ENCODE peak calls at places on chromosomes 12 and 14, in ten cellular contexts. One of them, this sample, is unnamed.

GRCh38 chr14:74491952-74492351 is 1.2 kb downstream of the NPC2 start:
- DNase-seq in anterior cingulate cortex: no peak
- DNase-seq in NCI-H2029 treated with DMSO at 0.1 percent for 48 hours: no peak
- DNase-seq in LoVo: peak; percentile 16
- DNase-seq in Karpas-422: peak; percentile 81
- DNase-seq in SW480: peak; percentile 68
- DNase-seq in activated naive CD8-positive, alpha-beta T cell treated with anti-CD3 and anti-CD28 coated beads for 36 hours: no peak
- DNase-seq in GM23248: peak; percentile 64
- DNase-seq in T-cell: no peak
- DNase-seq in NCI-H1417: peak; percentile 50
- DNase-seq in this sample: peak; percentile 64

GRCh38 chr14:55580401-55581010 is 499 bp downstream of the KTN1 start:
- DNase-seq in anterior cingulate cortex: peak; percentile 49
- DNase-seq in NCI-H2029 treated with DMSO at 0.1 percent for 48 hours: no peak
- DNase-seq in LoVo: no peak
- DNase-seq in Karpas-422: peak; percentile 80
- DNase-seq in SW480: peak; percentile 25
- DNase-seq in activated naive CD8-positive, alpha-beta T cell treated with anti-CD3 and anti-CD28 coated beads for 36 hours: peak; percentile 71
- DNase-seq in GM23248: peak; percentile 67
- DNase-seq in T-cell: peak; percentile 35
- DNase-seq in NCI-H1417: peak; percentile 81
- DNase-seq in this sample: no peak

GRCh38 chr12:109638735-109639134 is 65.1 kb downstream of the MVK start:
- DNase-seq in anterior cingulate cortex: no peak
- DNase-seq in NCI-H2029 treated with DMSO at 0.1 percent for 48 hours: no peak
- DNase-seq in LoVo: no peak
- DNase-seq in Karpas-422: no peak
- DNase-seq in SW480: no peak
- DNase-seq in activated naive CD8-positive, alpha-beta T cell treated with anti-CD3 and anti-CD28 coated beads for 36 hours: no peak
- DNase-seq in GM23248: no peak
- DNase-seq in T-cell: no peak
- DNase-seq in NCI-H1417: no peak
- DNase-seq in this sample: no peak

GRCh38 chr12:107384645-107385044 is 291.3 kb upstream of the CRY1 start:
- DNase-seq in anterior cingulate cortex: no peak
- DNase-seq in NCI-H2029 treated with DMSO at 0.1 percent for 48 hours: no peak
- DNase-seq in LoVo: no peak
- DNase-seq in Karpas-422: no peak
- DNase-seq in SW480: no peak
- DNase-seq in activated naive CD8-positive, alpha-beta T cell treated with anti-CD3 and anti-CD28 coated beads for 36 hours: no peak
- DNase-seq in GM23248: no peak
- DNase-seq in T-cell: no peak
- DNase-seq in NCI-H1417: peak; percentile 59
- DNase-seq in this sample: no peak

GRCh38 chr12:49939307-49939706 is 11.2 kb upstream of the AQP2 start:
- DNase-seq in anterior cingulate cortex: no peak
- DNase-seq in NCI-H2029 treated with DMSO at 0.1 percent for 48 hours: no peak
- DNase-seq in LoVo: no peak
- DNase-seq in Karpas-422: no peak
- DNase-seq in SW480: no peak
- DNase-seq in activated naive CD8-positive, alpha-beta T cell treated with anti-CD3 and anti-CD28 coated beads for 36 hours: no peak
- DNase-seq in GM23248: no peak
- DNase-seq in T-cell: no peak
- DNase-seq in NCI-H1417: no peak
- DNase-seq in this sample: no peak

GRCh38 chr12:11884661-11885060 is 186.1 kb upstream of the BCL2L14 start:
- DNase-seq in anterior cingulate cortex: no peak
- DNase-seq in NCI-H2029 treated with DMSO at 0.1 percent for 48 hours: no peak
- DNase-seq in LoVo: peak; percentile 55
- DNase-seq in Karpas-422: no peak
- DNase-seq in SW480: no peak
- DNase-seq in activated naive CD8-positive, alpha-beta T cell treated with anti-CD3 and anti-CD28 coated beads for 36 hours: no peak
- DNase-seq in GM23248: no peak
- DNase-seq in T-cell: no peak
- DNase-seq in NCI-H1417: peak; percentile 39
- DNase-seq in this sample: no peak

GRCh38 chr12:62891805-62892549 is 43.0 kb downstream of the PPM1H start:
- DNase-seq in anterior cingulate cortex: no peak
- DNase-seq in NCI-H2029 treated with DMSO at 0.1 percent for 48 hours: no peak
- DNase-seq in LoVo: peak; percentile 65
- DNase-seq in Karpas-422: no peak
- DNase-seq in SW480: peak; percentile 37
- DNase-seq in activated naive CD8-positive, alpha-beta T cell treated with anti-CD3 and anti-CD28 coated beads for 36 hours: no peak
- DNase-seq in GM23248: no peak
- DNase-seq in T-cell: no peak
- DNase-seq in NCI-H1417: no peak
- DNase-seq in this sample: no peak

GRCh38 chr14:99191663-99192621 is 80.1 kb downstream of the BCL11B start:
- DNase-seq in anterior cingulate cortex: no peak
- DNase-seq in NCI-H2029 treated with DMSO at 0.1 percent for 48 hours: peak; percentile 24
- DNase-seq in LoVo: peak; percentile 55
- DNase-seq in Karpas-422: no peak
- DNase-seq in SW480: no peak
- DNase-seq in activated naive CD8-positive, alpha-beta T cell treated with anti-CD3 and anti-CD28 coated beads for 36 hours: no peak
- DNase-seq in GM23248: peak; percentile 56
- DNase-seq in T-cell: peak; percentile 70
- DNase-seq in NCI-H1417: peak; percentile 37
- DNase-seq in this sample: no peak

GRCh38 chr14:37650356-37651037 is 55.1 kb downstream of the TTC6 start:
- DNase-seq in anterior cingulate cortex: no peak
- DNase-seq in NCI-H2029 treated with DMSO at 0.1 percent for 48 hours: peak; percentile 52
- DNase-seq in LoVo: no peak
- DNase-seq in Karpas-422: peak; percentile 95
- DNase-seq in SW480: no peak
- DNase-seq in activated naive CD8-positive, alpha-beta T cell treated with anti-CD3 and anti-CD28 coated beads for 36 hours: no peak
- DNase-seq in GM23248: no peak
- DNase-seq in T-cell: no peak
- DNase-seq in NCI-H1417: peak; percentile 88
- DNase-seq in this sample: no peak

GRCh38 chr12:27975222-27976136 is 2.9 kb upstream of the PTHLH start:
- DNase-seq in anterior cingulate cortex: no peak
- DNase-seq in NCI-H2029 treated with DMSO at 0.1 percent for 48 hours: no peak
- DNase-seq in LoVo: peak; percentile 61
- DNase-seq in Karpas-422: no peak
- DNase-seq in SW480: no peak
- DNase-seq in activated naive CD8-positive, alpha-beta T cell treated with anti-CD3 and anti-CD28 coated beads for 36 hours: peak; percentile 21
- DNase-seq in GM23248: peak; percentile 77
- DNase-seq in T-cell: no peak
- DNase-seq in NCI-H1417: no peak
- DNase-seq in this sample: no peak

GRCh38 chr12:104131609-104132008 is 6.4 kb downstream of the NFYB start:
- DNase-seq in anterior cingulate cortex: no peak
- DNase-seq in NCI-H2029 treated with DMSO at 0.1 percent for 48 hours: no peak
- DNase-seq in LoVo: no peak
- DNase-seq in Karpas-422: no peak
- DNase-seq in SW480: no peak
- DNase-seq in activated naive CD8-positive, alpha-beta T cell treated with anti-CD3 and anti-CD28 coated beads for 36 hours: no peak
- DNase-seq in GM23248: no peak
- DNase-seq in T-cell: no peak
- DNase-seq in NCI-H1417: no peak
- DNase-seq in this sample: no peak

GRCh38 chr12:120230326-120230973 is 29.5 kb upstream of the RPLP0 start:
- DNase-seq in anterior cingulate cortex: no peak
- DNase-seq in NCI-H2029 treated with DMSO at 0.1 percent for 48 hours: no peak
- DNase-seq in LoVo: peak; percentile 89
- DNase-seq in Karpas-422: no peak
- DNase-seq in SW480: peak; percentile 88
- DNase-seq in activated naive CD8-positive, alpha-beta T cell treated with anti-CD3 and anti-CD28 coated beads for 36 hours: no peak
- DNase-seq in GM23248: peak; percentile 94
- DNase-seq in T-cell: no peak
- DNase-seq in NCI-H1417: peak; percentile 82
- DNase-seq in this sample: peak; percentile 60

GRCh38 chr14:53161758-53162512 is 8.8 kb upstream of the DDHD1 start:
- DNase-seq in anterior cingulate cortex: no peak
- DNase-seq in NCI-H2029 treated with DMSO at 0.1 percent for 48 hours: no peak
- DNase-seq in LoVo: no peak
- DNase-seq in Karpas-422: no peak
- DNase-seq in SW480: no peak
- DNase-seq in activated naive CD8-positive, alpha-beta T cell treated with anti-CD3 and anti-CD28 coated beads for 36 hours: no peak
- DNase-seq in GM23248: no peak
- DNase-seq in T-cell: no peak
- DNase-seq in NCI-H1417: no peak
- DNase-seq in this sample: no peak

GRCh38 chr14:80587096-80587724 is 354.3 kb downstream of the CEP128 start:
- DNase-seq in anterior cingulate cortex: no peak
- DNase-seq in NCI-H2029 treated with DMSO at 0.1 percent for 48 hours: no peak
- DNase-seq in LoVo: peak; percentile 40
- DNase-seq in Karpas-422: peak; percentile 74
- DNase-seq in SW480: peak; percentile 59
- DNase-seq in activated naive CD8-positive, alpha-beta T cell treated with anti-CD3 and anti-CD28 coated beads for 36 hours: peak; percentile 17
- DNase-seq in GM23248: peak; percentile 69
- DNase-seq in T-cell: no peak
- DNase-seq in NCI-H1417: peak; percentile 47
- DNase-seq in this sample: peak; percentile 54

GRCh38 chr12:47085815-47086252 is 6.1 kb upstream of the AMIGO2 start:
- DNase-seq in anterior cingulate cortex: no peak
- DNase-seq in NCI-H2029 treated with DMSO at 0.1 percent for 48 hours: peak; percentile 47
- DNase-seq in LoVo: peak; percentile 72
- DNase-seq in Karpas-422: no peak
- DNase-seq in SW480: peak; percentile 31
- DNase-seq in activated naive CD8-positive, alpha-beta T cell treated with anti-CD3 and anti-CD28 coated beads for 36 hours: peak; percentile 39
- DNase-seq in GM23248: peak; percentile 69
- DNase-seq in T-cell: peak; percentile 31
- DNase-seq in NCI-H1417: peak; percentile 86
- DNase-seq in this sample: peak; percentile 88

GRCh38 chr12:51860986-51861385 is 12.5 kb upstream of the FIGNL2 start:
- DNase-seq in anterior cingulate cortex: no peak
- DNase-seq in NCI-H2029 treated with DMSO at 0.1 percent for 48 hours: no peak
- DNase-seq in LoVo: no peak
- DNase-seq in Karpas-422: no peak
- DNase-seq in SW480: no peak
- DNase-seq in activated naive CD8-positive, alpha-beta T cell treated with anti-CD3 and anti-CD28 coated beads for 36 hours: no peak
- DNase-seq in GM23248: no peak
- DNase-seq in T-cell: no peak
- DNase-seq in NCI-H1417: no peak
- DNase-seq in this sample: no peak

GRCh38 chr12:58750484-58750883 is 169.8 kb downstream of the LRIG3 start:
- DNase-seq in anterior cingulate cortex: no peak
- DNase-seq in NCI-H2029 treated with DMSO at 0.1 percent for 48 hours: no peak
- DNase-seq in LoVo: no peak
- DNase-seq in Karpas-422: no peak
- DNase-seq in SW480: no peak
- DNase-seq in activated naive CD8-positive, alpha-beta T cell treated with anti-CD3 and anti-CD28 coated beads for 36 hours: no peak
- DNase-seq in GM23248: peak; percentile 96
- DNase-seq in T-cell: no peak
- DNase-seq in NCI-H1417: no peak
- DNase-seq in this sample: no peak